ENCODE peak calls at places on chromosomes 3 and 15, in nine cellular contexts. One of them, this sample, is unnamed.

GRCh38 chr15:97168704-97169475 is 791.6 kb upstream of the ARRDC4 start:
- DNase-seq in Peyer's patch: no peak
- DNase-seq in Caco-2: no peak
- DNase-seq in ovary: no peak
- DNase-seq in SJSA1: no peak
- DNase-seq in adipocyte: no peak
- DNase-seq in CD8-positive, alpha-beta T cell: no peak
- DNase-seq in GM12878: no peak
- DNase-seq in neural progenitor cell: peak; percentile 48
- DNase-seq in this sample: no peak

GRCh38 chr3:174440350-174440716 is 418.8 kb upstream of the NAALADL2 start:
- DNase-seq in CD8-positive, alpha-beta T cell: no peak
- DNase-seq in Peyer's patch: no peak
- DNase-seq in SJSA1: no peak
- DNase-seq in neural progenitor cell: peak; percentile 38
- DNase-seq in adipocyte: peak; percentile 78
- DNase-seq in Caco-2: no peak
- DNase-seq in GM12878: no peak
- DNase-seq in ovary: peak; percentile 46
- DNase-seq in this sample: peak; percentile 43

GRCh38 chr15:63446260-63446659 is 58.1 kb upstream of the USP3 start:
- DNase-seq in CD8-positive, alpha-beta T cell: no peak
- DNase-seq in adipocyte: no peak
- DNase-seq in neural progenitor cell: no peak
- DNase-seq in GM12878: no peak
- DNase-seq in Caco-2: no peak
- DNase-seq in ovary: no peak
- DNase-seq in Peyer's patch: no peak
- DNase-seq in SJSA1: no peak
- DNase-seq in this sample: no peak

GRCh38 chr3:24773798-24774197 is 279.1 kb upstream of the THRB start:
- DNase-seq in neural progenitor cell: peak; percentile 85
- DNase-seq in adipocyte: peak; percentile 89
- DNase-seq in SJSA1: peak; percentile 18
- DNase-seq in Caco-2: peak; percentile 77
- DNase-seq in ovary: no peak
- DNase-seq in Peyer's patch: no peak
- DNase-seq in CD8-positive, alpha-beta T cell: no peak
- DNase-seq in GM12878: no peak
- DNase-seq in this sample: no peak

GRCh38 chr3:27675287-27675686 is 46.8 kb downstream of the EOMES start:
- DNase-seq in neural progenitor cell: no peak
- DNase-seq in adipocyte: peak; percentile 44
- DNase-seq in Peyer's patch: no peak
- DNase-seq in CD8-positive, alpha-beta T cell: no peak
- DNase-seq in Caco-2: no peak
- DNase-seq in ovary: no peak
- DNase-seq in GM12878: no peak
- DNase-seq in SJSA1: no peak
- DNase-seq in this sample: no peak

GRCh38 chr3:7744850-7745249 is 756.8 kb upstream of the LMCD1 start:
- DNase-seq in SJSA1: no peak
- DNase-seq in neural progenitor cell: no peak
- DNase-seq in CD8-positive, alpha-beta T cell: no peak
- DNase-seq in Caco-2: no peak
- DNase-seq in ovary: no peak
- DNase-seq in Peyer's patch: no peak
- DNase-seq in GM12878: no peak
- DNase-seq in adipocyte: no peak
- DNase-seq in this sample: no peak

GRCh38 chr15:90959028-90959595 is 4.4 kb downstream of the RCCD1 start:
- DNase-seq in ovary: no peak
- DNase-seq in neural progenitor cell: no peak
- DNase-seq in Caco-2: no peak
- DNase-seq in Peyer's patch: no peak
- DNase-seq in CD8-positive, alpha-beta T cell: no peak
- DNase-seq in adipocyte: no peak
- DNase-seq in GM12878: no peak
- DNase-seq in SJSA1: no peak
- DNase-seq in this sample: no peak

GRCh38 chr3:65751123-65751700 is 287.5 kb downstream of the MAGI1 start:
- DNase-seq in Peyer's patch: peak; percentile 56
- DNase-seq in neural progenitor cell: peak; percentile 90
- DNase-seq in SJSA1: peak; percentile 26
- DNase-seq in adipocyte: peak; percentile 74
- DNase-seq in CD8-positive, alpha-beta T cell: no peak
- DNase-seq in ovary: peak; percentile 17
- DNase-seq in Caco-2: peak; percentile 37
- DNase-seq in GM12878: no peak
- DNase-seq in this sample: no peak

GRCh38 chr15:89114974-89115373 is 26.7 kb downstream of the ABHD2 start:
- DNase-seq in SJSA1: no peak
- DNase-seq in adipocyte: peak; percentile 51
- DNase-seq in ovary: peak; percentile 66
- DNase-seq in CD8-positive, alpha-beta T cell: no peak
- DNase-seq in Caco-2: no peak
- DNase-seq in GM12878: no peak
- DNase-seq in Peyer's patch: no peak
- DNase-seq in neural progenitor cell: peak; percentile 42
- DNase-seq in this sample: no peak

GRCh38 chr3:82274897-82275296 is 513.5 kb upstream of the GBE1 start:
- DNase-seq in ovary: no peak
- DNase-seq in Caco-2: no peak
- DNase-seq in CD8-positive, alpha-beta T cell: no peak
- DNase-seq in Peyer's patch: no peak
- DNase-seq in adipocyte: no peak
- DNase-seq in SJSA1: no peak
- DNase-seq in neural progenitor cell: no peak
- DNase-seq in GM12878: no peak
- DNase-seq in this sample: no peak

GRCh38 chr15:42226648-42227047 is 18.5 kb upstream of the VPS39 start:
- DNase-seq in SJSA1: no peak
- DNase-seq in ovary: no peak
- DNase-seq in Peyer's patch: no peak
- DNase-seq in GM12878: no peak
- DNase-seq in Caco-2: no peak
- DNase-seq in neural progenitor cell: no peak
- DNase-seq in CD8-positive, alpha-beta T cell: no peak
- DNase-seq in adipocyte: no peak
- DNase-seq in this sample: no peak

GRCh38 chr15:25501828-25502446 is 63.1 kb upstream of the UBE3A start:
- DNase-seq in neural progenitor cell: peak; percentile 66
- DNase-seq in ovary: no peak
- DNase-seq in GM12878: no peak
- DNase-seq in CD8-positive, alpha-beta T cell: no peak
- DNase-seq in Peyer's patch: no peak
- DNase-seq in Caco-2: no peak
- DNase-seq in SJSA1: peak; percentile 10
- DNase-seq in adipocyte: peak; percentile 58
- DNase-seq in this sample: no peak

GRCh38 chr3:137121704-137122314 is 164.0 kb downstream of the IL20RB start:
- DNase-seq in CD8-positive, alpha-beta T cell: no peak
- DNase-seq in ovary: no peak
- DNase-seq in GM12878: peak; percentile 8
- DNase-seq in Peyer's patch: no peak
- DNase-seq in SJSA1: peak; percentile 6
- DNase-seq in Caco-2: peak; percentile 41
- DNase-seq in neural progenitor cell: peak; percentile 70
- DNase-seq in adipocyte: peak; percentile 40
- DNase-seq in this sample: no peak

GRCh38 chr3:186617038-186617934 is 4.4 kb downstream of the AHSG start:
- DNase-seq in neural progenitor cell: peak; percentile 86
- DNase-seq in SJSA1: peak; percentile 73
- DNase-seq in Peyer's patch: peak; percentile 86
- DNase-seq in Caco-2: peak; percentile 60
- DNase-seq in ovary: peak; percentile 55
- DNase-seq in CD8-positive, alpha-beta T cell: peak; percentile 84
- DNase-seq in adipocyte: peak; percentile 97
- DNase-seq in GM12878: peak; percentile 59
- DNase-seq in this sample: peak; percentile 92
- H3K4me3 ChIP-seq in neural progenitor cell: no peak overlapping the region
- H3K4me3 ChIP-seq in SJSA1: no peak overlapping the region
- H3K4me3 ChIP-seq in Peyer's patch: no peak overlapping the region
- H3K4me3 ChIP-seq in Caco-2: no peak overlapping the region
- H3K4me3 ChIP-seq in ovary: no peak overlapping the region
- H3K4me3 ChIP-seq in CD8-positive, alpha-beta T cell: no peak overlapping the region
- H3K4me3 ChIP-seq in adipocyte: peak overlapping the region; percentile 12
- H3K4me3 ChIP-seq in GM12878: no peak overlapping the region
- H3K4me3 ChIP-seq in this sample: no peak overlapping the region

DNA sequence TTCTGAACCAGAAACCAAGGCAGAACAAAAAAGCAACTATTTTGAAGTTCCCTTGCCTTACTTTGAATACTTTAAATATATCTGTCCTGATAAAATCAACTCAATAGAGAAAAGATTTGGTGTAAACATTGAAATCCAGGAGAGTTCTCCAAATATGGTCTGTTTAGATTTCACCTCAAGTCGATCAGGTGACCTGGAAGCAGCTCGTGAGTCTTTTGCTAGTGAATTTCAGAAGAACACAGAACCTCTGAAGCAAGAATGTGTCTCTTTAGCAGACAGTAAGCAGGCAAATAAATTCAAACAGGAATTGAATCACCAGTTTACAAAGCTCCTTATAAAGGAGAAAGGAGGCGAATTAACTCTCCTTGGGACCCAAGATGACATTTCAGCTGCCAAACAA is 4.6 kb downstream of the DTX3L start:
- DNase-seq in CD8-positive, alpha-beta T cell: no peak
- DNase-seq in neural progenitor cell: no peak
- DNase-seq in SJSA1: no peak
- DNase-seq in adipocyte: no peak
- DNase-seq in Peyer's patch: no peak
- DNase-seq in GM12878: no peak
- DNase-seq in ovary: no peak
- DNase-seq in Caco-2: no peak
- DNase-seq in this sample: no peak
- H3K36me3 ChIP-seq in CD8-positive, alpha-beta T cell: peaks cover 12% of the 10 kb centered on the region
- H3K36me3 ChIP-seq in neural progenitor cell: no peaks in the 10 kb centered on the region
- H3K36me3 ChIP-seq in SJSA1: peaks cover 59% of the 10 kb centered on the region
- H3K36me3 ChIP-seq in adipocyte: peaks cover 50% of the 10 kb centered on the region
- H3K36me3 ChIP-seq in Peyer's patch: peaks cover 61% of the 10 kb centered on the region
- H3K36me3 ChIP-seq in GM12878: peaks cover 17% of the 10 kb centered on the region
- H3K36me3 ChIP-seq in ovary: no peaks in the 10 kb centered on the region
- H3K36me3 ChIP-seq in Caco-2: no peaks in the 10 kb centered on the region
- H3K36me3 ChIP-seq in this sample: peaks cover 79% of the 10 kb centered on the region

GRCh38 chr3:194395767-194396527 is 3.1 kb downstream of the GP5 start:
- DNase-seq in neural progenitor cell: peak; percentile 56
- DNase-seq in SJSA1: peak; percentile 11
- DNase-seq in adipocyte: peak; percentile 43
- DNase-seq in CD8-positive, alpha-beta T cell: peak; percentile 23
- DNase-seq in GM12878: no peak
- DNase-seq in Caco-2: no peak
- DNase-seq in ovary: peak; percentile 79
- DNase-seq in Peyer's patch: no peak
- DNase-seq in this sample: no peak

GRCh38 chr3:194395201-194395600 is 3.9 kb downstream of the GP5 start:
- DNase-seq in neural progenitor cell: no peak
- DNase-seq in SJSA1: no peak
- DNase-seq in Peyer's patch: no peak
- DNase-seq in CD8-positive, alpha-beta T cell: no peak
- DNase-seq in ovary: no peak
- DNase-seq in Caco-2: no peak
- DNase-seq in adipocyte: peak; percentile 21
- DNase-seq in GM12878: no peak
- DNase-seq in this sample: no peak

GRCh38 chr3:194396561-194396896 is 2.5 kb downstream of the GP5 start:
- DNase-seq in neural progenitor cell: no peak
- DNase-seq in Peyer's patch: no peak
- DNase-seq in adipocyte: no peak
- DNase-seq in GM12878: no peak
- DNase-seq in SJSA1: no peak
- DNase-seq in Caco-2: no peak
- DNase-seq in CD8-positive, alpha-beta T cell: no peak
- DNase-seq in ovary: no peak
- DNase-seq in this sample: no peak

GRCh38 chr3:194397757-194398312 is 1.2 kb downstream of the GP5 start:
- DNase-seq in neural progenitor cell: no peak
- DNase-seq in Caco-2: no peak
- DNase-seq in GM12878: no peak
- DNase-seq in Peyer's patch: peak; percentile 46
- DNase-seq in ovary: no peak
- DNase-seq in adipocyte: no peak
- DNase-seq in SJSA1: no peak
- DNase-seq in CD8-positive, alpha-beta T cell: peak; percentile 40
- DNase-seq in this sample: no peak

DNA sequence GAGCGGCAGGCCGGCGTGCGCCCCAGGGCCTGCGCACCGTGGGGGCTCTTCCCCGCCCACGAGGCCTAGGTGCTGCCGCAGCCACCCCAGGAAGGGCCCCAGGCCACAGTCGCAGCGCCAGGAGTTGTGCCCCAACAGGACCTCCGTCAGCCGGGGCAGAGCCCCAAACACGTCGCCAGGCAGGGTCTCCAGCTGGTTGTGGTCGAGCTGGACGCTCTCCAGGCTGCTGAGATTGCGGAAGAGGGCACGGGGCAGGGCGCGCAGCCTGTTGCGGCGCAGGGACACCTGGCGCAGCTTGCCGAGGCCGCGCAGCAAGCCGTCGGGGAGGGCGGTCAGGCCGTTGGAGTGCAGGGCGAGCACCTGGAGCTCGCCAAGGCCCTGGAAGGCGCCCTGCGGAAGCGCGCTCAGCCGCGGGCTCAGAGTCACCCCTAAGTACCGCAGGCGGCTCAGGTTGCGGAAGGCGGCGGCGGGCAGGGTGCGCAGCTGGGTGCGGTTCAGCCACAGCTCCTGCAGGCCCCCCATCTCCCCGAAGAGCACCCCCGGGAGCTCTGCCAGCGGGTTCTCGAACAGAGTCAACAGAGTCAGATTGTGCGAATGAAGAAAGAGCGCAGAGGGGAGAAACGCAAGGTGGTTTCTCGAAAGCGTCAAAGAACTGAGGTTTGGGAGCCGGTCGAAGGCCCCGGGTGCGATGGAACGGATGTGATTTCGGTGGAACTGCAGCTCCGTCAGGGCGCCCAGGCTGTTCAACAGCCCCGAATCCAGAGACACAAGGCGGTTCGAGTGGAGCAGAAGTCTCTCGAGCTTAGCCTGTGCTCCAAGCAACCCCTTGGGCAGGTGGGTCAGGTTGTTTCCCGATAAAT is 1.9 kb downstream of the GP5 start:
- DNase-seq in CD8-positive, alpha-beta T cell: peak; percentile 11
- DNase-seq in Peyer's patch: no peak
- DNase-seq in ovary: peak; percentile 22
- DNase-seq in neural progenitor cell: no peak
- DNase-seq in adipocyte: no peak
- DNase-seq in SJSA1: no peak
- DNase-seq in Caco-2: no peak
- DNase-seq in GM12878: no peak
- DNase-seq in this sample: no peak
- H3K4me3 ChIP-seq in CD8-positive, alpha-beta T cell: peak overlapping the region; percentile 60
- H3K4me3 ChIP-seq in Peyer's patch: peak overlapping the region; percentile 34
- H3K4me3 ChIP-seq in ovary: peak overlapping the region; percentile 1
- H3K4me3 ChIP-seq in neural progenitor cell: peak overlapping the region; percentile 26
- H3K4me3 ChIP-seq in adipocyte: no peak overlapping the region
- H3K4me3 ChIP-seq in SJSA1: no peak overlapping the region
- H3K4me3 ChIP-seq in Caco-2: no peak overlapping the region
- H3K4me3 ChIP-seq in GM12878: no peak overlapping the region
- H3K4me3 ChIP-seq in this sample: peak overlapping the region; percentile 39

DNA sequence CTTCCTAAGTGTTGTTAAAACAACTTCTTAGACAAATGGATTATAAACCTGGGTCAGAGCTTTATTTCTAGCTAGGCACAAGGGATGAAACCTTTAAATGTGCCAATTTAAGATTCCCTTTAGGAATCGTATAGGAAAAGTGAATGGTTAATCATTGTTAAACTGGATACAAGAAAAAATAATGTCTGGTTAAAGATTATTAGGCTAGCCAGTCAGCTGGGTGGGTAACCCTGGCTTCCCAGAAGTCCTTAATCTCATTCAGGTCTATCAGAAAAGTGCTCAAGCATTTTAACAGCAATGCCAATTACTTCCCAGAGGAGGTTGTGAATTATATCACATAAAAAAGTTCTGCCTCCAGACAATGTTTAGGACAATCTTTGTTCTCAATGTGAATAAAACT is 37.6 kb downstream of the NANOGP8 start:
- DNase-seq in ovary: no peak
- DNase-seq in adipocyte: no peak
- DNase-seq in SJSA1: no peak
- DNase-seq in Peyer's patch: no peak
- DNase-seq in CD8-positive, alpha-beta T cell: no peak
- DNase-seq in neural progenitor cell: no peak
- DNase-seq in Caco-2: no peak
- DNase-seq in GM12878: no peak
- DNase-seq in this sample: no peak
- H3K36me3 ChIP-seq in ovary: no peaks in the 10 kb centered on the region
- H3K36me3 ChIP-seq in adipocyte: no peaks in the 10 kb centered on the region
- H3K36me3 ChIP-seq in SJSA1: no peaks in the 10 kb centered on the region
- H3K36me3 ChIP-seq in Peyer's patch: no peaks in the 10 kb centered on the region
- H3K36me3 ChIP-seq in CD8-positive, alpha-beta T cell: no peaks in the 10 kb centered on the region
- H3K36me3 ChIP-seq in neural progenitor cell: no peaks in the 10 kb centered on the region
- H3K36me3 ChIP-seq in Caco-2: no peaks in the 10 kb centered on the region
- H3K36me3 ChIP-seq in GM12878: no peaks in the 10 kb centered on the region
- H3K36me3 ChIP-seq in this sample: no peaks in the 10 kb centered on the region